ENCODE peak calls at places on chromosomes 5 and 9, in nine cellular contexts. K is activated T-helper 1 cell treated with anti-CD3 and anti-CD28 coated beads, Interleukin-12 subunit alpha, Interleukin-12 subunit beta, Interleukin-2, Interleukin-4 antibody, amounts not matched to agents 30 ng/mL and 10 ng/mL and 1 ng/mL, durations not matched to agents 14 hours and 24 hours and 36 hours; Z is pons; C is iris pigment epithelial cell; A is stimulated activated naive CD8-positive, alpha-beta T cell treated with anti-CD3 and anti-CD28 coated beads, Interleukin-15, amount 100 ng/mL, for 72 hours; H is GM18507; Q is mammary epithelial cell; F is A673; G is aorta. U is an unnamed sample.

GRCh38 chr5:149205625-149206523 is 64.6 kb downstream of the ABLIM3 start:
- DNase-seq in K (no peak), Z (peak), C (peak), A (no peak), H (no peak), Q (no peak), F (no peak), G (peak), U (no peak)

GRCh38 chr9:104142799-104143553 is 48.9 kb downstream of the SMC2 start:
- DNase-seq in K (no peak), Z (no peak), C (no peak), A (no peak), H (no peak), Q (no peak), F (no peak), G (no peak), U (no peak)

GRCh38 chr9:100573655-100574260 is 4.1 kb upstream of the CAVIN4 start:
- DNase-seq in K (no peak), Z (no peak), C (no peak), A (no peak), H (no peak), Q (peak), F (no peak), G (no peak), U (peak)

GRCh38 chr5:52895070-52895469 is 94.1 kb upstream of the ITGA2 start:
- DNase-seq in K (no peak), Z (no peak), C (no peak), A (no peak), H (no peak), Q (no peak), F (peak), G (no peak), U (no peak)

GRCh38 chr5:90709323-90710148 is 150.9 kb downstream of the ADGRV1 start:
- DNase-seq in K (no peak), Z (peak), C (peak), A (no peak), H (no peak), Q (peak), F (peak), G (no peak), U (peak)

GRCh38 chr5:145586664-145587307 is 248.4 kb downstream of the PRELID2 start:
- DNase-seq in K (no peak), Z (no peak), C (no peak), A (no peak), H (no peak), Q (no peak), F (no peak), G (no peak), U (no peak)

GRCh38 chr5:43711496-43711895 is 108.5 kb downstream of the NNT start:
- DNase-seq in K (no peak), Z (no peak), C (peak), A (no peak), H (no peak), Q (peak), F (peak), G (no peak), U (no peak)

GRCh38 chr5:105475401-105475800 is 1912.8 kb upstream of the NUDT12 start:
- DNase-seq in K (no peak), Z (no peak), C (no peak), A (no peak), H (no peak), Q (no peak), F (peak), G (no peak), U (peak)

GRCh38 chr5:1525624-1525985 is 1.8 kb upstream of the LPCAT1 start:
- DNase-seq in K (no peak), Z (no peak), C (no peak), A (no peak), H (no peak), Q (no peak), F (no peak), G (peak), U (no peak)

GRCh38 chr5:133325834-133326233 is 274.0 kb downstream of the HSPA4 start:
- DNase-seq in K (no peak), Z (no peak), C (no peak), A (no peak), H (no peak), Q (no peak), F (no peak), G (no peak), U (no peak)

GRCh38 chr9:133515240-133515610 is 9.5 kb downstream of the MYMK start:
- DNase-seq in K (no peak), Z (no peak), C (no peak), A (no peak), H (no peak), Q (no peak), F (no peak), G (no peak), U (no peak)

GRCh38 chr5:15463231-15463630 is 36.7 kb upstream of the FBXL7 start:
- DNase-seq in K (no peak), Z (no peak), C (peak), A (no peak), H (no peak), Q (no peak), F (peak), G (no peak), U (peak)

GRCh38 chr5:160805376-160805775 is 46.6 kb downstream of the ATP10B start:
- DNase-seq in K (no peak), Z (no peak), C (no peak), A (no peak), H (no peak), Q (no peak), F (no peak), G (no peak), U (no peak)

GRCh38 chr9:33473216-33473615 is 508 bp downstream of the NOL6 start:
- DNase-seq in K (no peak), Z (no peak), C (no peak), A (no peak), H (no peak), Q (no peak), F (no peak), G (peak), U (no peak)

GRCh38 chr5:91049800-91050199 is 333.3 kb downstream of the ARRDC3 start:
- DNase-seq in K (no peak), Z (no peak), C (peak), A (no peak), H (no peak), Q (peak), F (no peak), G (no peak), U (no peak)

GRCh38 chr5:2049876-2050275 is 167.2 kb upstream of the IRX4 start:
- DNase-seq in K (no peak), Z (no peak), C (no peak), A (no peak), H (no peak), Q (no peak), F (no peak), G (no peak), U (no peak)

GRCh38 chr9:98850851-98851729 is 43.6 kb downstream of the GALNT12 start:
- DNase-seq in K (no peak), Z (no peak), C (peak), A (no peak), H (no peak), Q (no peak), F (no peak), G (no peak), U (no peak)

GRCh38 chr5:117454716-117455212 is 880.1 kb upstream of the SEMA6A start:
- DNase-seq in K (peak), Z (no peak), C (peak), A (peak), H (peak), Q (peak), F (peak), G (no peak), U (peak)

GRCh38 chr9:34379334-34380033 is 2.8 kb upstream of the MYORG start:
- DNase-seq in K (peak), Z (peak), C (peak), A (peak), H (peak), Q (peak), F (peak), G (peak), U (peak)